ENCODE peak calls at places on chromosome 10, in ten cellular contexts. One of them, this sample, is unnamed.

GRCh38 chr10:68876919-68877250 is 24.2 kb upstream of the DDX50 start:
- DNase-seq in HepG2: no peak
- DNase-seq in esophagus muscularis mucosa: no peak
- DNase-seq in K562: no peak
- DNase-seq in ovary: no peak
- DNase-seq in GM12878: no peak
- DNase-seq in transverse colon: no peak
- DNase-seq in stomach: no peak
- DNase-seq in suprapubic skin: no peak
- DNase-seq in A549: no peak
- DNase-seq in this sample: no peak

GRCh38 chr10:74094231-74094630 is 56.4 kb downstream of the AP3M1 start:
- DNase-seq in HepG2: no peak
- DNase-seq in transverse colon: no peak
- DNase-seq in ovary: no peak
- DNase-seq in stomach: no peak
- DNase-seq in suprapubic skin: no peak
- DNase-seq in esophagus muscularis mucosa: no peak
- DNase-seq in A549: no peak
- DNase-seq in K562: no peak
- DNase-seq in GM12878: no peak
- DNase-seq in this sample: no peak

GRCh38 chr10:26890956-26891355 is 30.2 kb upstream of the ABI1 start:
- DNase-seq in ovary: no peak
- DNase-seq in GM12878: no peak
- DNase-seq in transverse colon: peak; percentile 73
- DNase-seq in suprapubic skin: no peak
- DNase-seq in esophagus muscularis mucosa: peak; percentile 79
- DNase-seq in stomach: peak; percentile 45
- DNase-seq in HepG2: peak; percentile 72
- DNase-seq in A549: no peak
- DNase-seq in K562: peak; percentile 14
- DNase-seq in this sample: no peak

GRCh38 chr10:12670004-12670403 is 320.7 kb downstream of the CAMK1D start:
- DNase-seq in HepG2: no peak
- DNase-seq in esophagus muscularis mucosa: no peak
- DNase-seq in transverse colon: no peak
- DNase-seq in suprapubic skin: no peak
- DNase-seq in stomach: no peak
- DNase-seq in ovary: no peak
- DNase-seq in GM12878: no peak
- DNase-seq in K562: no peak
- DNase-seq in A549: no peak
- DNase-seq in this sample: no peak

GRCh38 chr10:126042354-126042753 is 146.0 kb downstream of the FANK1 start:
- DNase-seq in ovary: no peak
- DNase-seq in stomach: no peak
- DNase-seq in transverse colon: no peak
- DNase-seq in K562: no peak
- DNase-seq in GM12878: no peak
- DNase-seq in A549: no peak
- DNase-seq in suprapubic skin: no peak
- DNase-seq in HepG2: no peak
- DNase-seq in esophagus muscularis mucosa: no peak
- DNase-seq in this sample: no peak

GRCh38 chr10:61140765-61141392 is 196.9 kb upstream of the RHOBTB1 start:
- DNase-seq in A549: peak; percentile 19
- DNase-seq in ovary: peak; percentile 23
- DNase-seq in transverse colon: no peak
- DNase-seq in esophagus muscularis mucosa: no peak
- DNase-seq in HepG2: peak; percentile 68
- DNase-seq in GM12878: no peak
- DNase-seq in suprapubic skin: no peak
- DNase-seq in stomach: peak; percentile 37
- DNase-seq in K562: peak; percentile 27
- DNase-seq in this sample: peak; percentile 66

GRCh38 chr10:120386896-120387295 is 70.1 kb upstream of the PLPP4 start:
- DNase-seq in HepG2: no peak
- DNase-seq in A549: no peak
- DNase-seq in esophagus muscularis mucosa: no peak
- DNase-seq in K562: no peak
- DNase-seq in ovary: no peak
- DNase-seq in transverse colon: no peak
- DNase-seq in suprapubic skin: no peak
- DNase-seq in GM12878: no peak
- DNase-seq in stomach: no peak
- DNase-seq in this sample: no peak

GRCh38 chr10:77692782-77693181 is 55.2 kb upstream of the KCNMA1 start:
- DNase-seq in HepG2: no peak
- DNase-seq in A549: no peak
- DNase-seq in stomach: no peak
- DNase-seq in K562: no peak
- DNase-seq in suprapubic skin: peak; percentile 41
- DNase-seq in ovary: no peak
- DNase-seq in esophagus muscularis mucosa: no peak
- DNase-seq in GM12878: no peak
- DNase-seq in transverse colon: no peak
- DNase-seq in this sample: no peak

GRCh38 chr10:17782921-17783665 is 26.1 kb upstream of the MRC1 start:
- DNase-seq in suprapubic skin: no peak
- DNase-seq in GM12878: no peak
- DNase-seq in transverse colon: no peak
- DNase-seq in A549: no peak
- DNase-seq in esophagus muscularis mucosa: no peak
- DNase-seq in stomach: peak; percentile 56
- DNase-seq in ovary: no peak
- DNase-seq in HepG2: no peak
- DNase-seq in K562: no peak
- DNase-seq in this sample: no peak

GRCh38 chr10:103277713-103278299 is 868 bp downstream of the INA start:
- DNase-seq in stomach: no peak
- DNase-seq in suprapubic skin: no peak
- DNase-seq in ovary: no peak
- DNase-seq in transverse colon: no peak
- DNase-seq in K562: no peak
- DNase-seq in A549: no peak
- DNase-seq in esophagus muscularis mucosa: no peak
- DNase-seq in GM12878: no peak
- DNase-seq in HepG2: no peak
- DNase-seq in this sample: no peak

GRCh38 chr10:43846187-43846680 is 197.6 kb upstream of the ZNF32 start:
- DNase-seq in ovary: no peak
- DNase-seq in K562: no peak
- DNase-seq in stomach: no peak
- DNase-seq in A549: no peak
- DNase-seq in esophagus muscularis mucosa: peak; percentile 82
- DNase-seq in HepG2: no peak
- DNase-seq in GM12878: peak; percentile 4
- DNase-seq in transverse colon: no peak
- DNase-seq in suprapubic skin: peak; percentile 81
- DNase-seq in this sample: no peak

GRCh38 chr10:125721035-125721434 is 1.5 kb downstream of the EDRF1 start:
- DNase-seq in GM12878: peak; percentile 74
- DNase-seq in A549: no peak
- DNase-seq in esophagus muscularis mucosa: no peak
- DNase-seq in ovary: no peak
- DNase-seq in HepG2: no peak
- DNase-seq in K562: no peak
- DNase-seq in stomach: no peak
- DNase-seq in transverse colon: no peak
- DNase-seq in suprapubic skin: no peak
- DNase-seq in this sample: no peak

GRCh38 chr10:1420663-1421362 is 316.5 kb downstream of the ADARB2 start:
- DNase-seq in ovary: no peak
- DNase-seq in esophagus muscularis mucosa: no peak
- DNase-seq in A549: peak; percentile 58
- DNase-seq in GM12878: no peak
- DNase-seq in HepG2: peak; percentile 51
- DNase-seq in transverse colon: peak; percentile 61
- DNase-seq in K562: peak; percentile 74
- DNase-seq in suprapubic skin: no peak
- DNase-seq in stomach: peak; percentile 81
- DNase-seq in this sample: peak; percentile 30

GRCh38 chr10:74077416-74077815 is 73.2 kb downstream of the AP3M1 start:
- DNase-seq in HepG2: no peak
- DNase-seq in K562: no peak
- DNase-seq in A549: no peak
- DNase-seq in GM12878: no peak
- DNase-seq in transverse colon: no peak
- DNase-seq in ovary: no peak
- DNase-seq in stomach: no peak
- DNase-seq in esophagus muscularis mucosa: no peak
- DNase-seq in suprapubic skin: no peak
- DNase-seq in this sample: no peak

GRCh38 chr10:74981831-74982633 is 129.4 kb upstream of the SAMD8 start:
- DNase-seq in ovary: no peak
- DNase-seq in HepG2: no peak
- DNase-seq in stomach: no peak
- DNase-seq in transverse colon: no peak
- DNase-seq in esophagus muscularis mucosa: no peak
- DNase-seq in A549: no peak
- DNase-seq in K562: no peak
- DNase-seq in suprapubic skin: no peak
- DNase-seq in GM12878: no peak
- DNase-seq in this sample: no peak

GRCh38 chr10:124294811-124295770 is 123.6 kb downstream of the OAT start:
- DNase-seq in A549: no peak
- DNase-seq in esophagus muscularis mucosa: no peak
- DNase-seq in transverse colon: no peak
- DNase-seq in HepG2: no peak
- DNase-seq in suprapubic skin: peak; percentile 76
- DNase-seq in K562: no peak
- DNase-seq in stomach: no peak
- DNase-seq in ovary: no peak
- DNase-seq in GM12878: no peak
- DNase-seq in this sample: no peak
- TF ChIP-seq EP300 in A549: no peak
- TF ChIP-seq EP300 in esophagus muscularis mucosa: no peak
- TF ChIP-seq EP300 in transverse colon: no peak
- TF ChIP-seq EP300 in HepG2: no peak
- TF ChIP-seq EP300 in suprapubic skin: no peak
- TF ChIP-seq EP300 in K562: no peak
- TF ChIP-seq EP300 in stomach: no peak
- TF ChIP-seq EP300 in ovary: no peak
- TF ChIP-seq EP300 in GM12878: no peak
- TF ChIP-seq EP300 in this sample: no peak

GRCh38 chr10:34168429-34168828 is 646.7 kb downstream of the PARD3 start:
- DNase-seq in suprapubic skin: no peak
- DNase-seq in transverse colon: no peak
- DNase-seq in GM12878: no peak
- DNase-seq in ovary: peak; percentile 26
- DNase-seq in K562: no peak
- DNase-seq in stomach: no peak
- DNase-seq in HepG2: no peak
- DNase-seq in esophagus muscularis mucosa: no peak
- DNase-seq in A549: no peak
- DNase-seq in this sample: no peak

GRCh38 chr10:34164029-34164428 is 651.1 kb downstream of the PARD3 start:
- DNase-seq in transverse colon: no peak
- DNase-seq in A549: no peak
- DNase-seq in K562: no peak
- DNase-seq in GM12878: no peak
- DNase-seq in suprapubic skin: no peak
- DNase-seq in HepG2: peak; percentile 27
- DNase-seq in ovary: no peak
- DNase-seq in stomach: no peak
- DNase-seq in esophagus muscularis mucosa: no peak
- DNase-seq in this sample: no peak

GRCh38 chr10:34160595-34160994 is 654.5 kb downstream of the PARD3 start:
- DNase-seq in suprapubic skin: no peak
- DNase-seq in HepG2: peak; percentile 10
- DNase-seq in GM12878: no peak
- DNase-seq in transverse colon: no peak
- DNase-seq in K562: no peak
- DNase-seq in stomach: no peak
- DNase-seq in esophagus muscularis mucosa: no peak
- DNase-seq in A549: no peak
- DNase-seq in ovary: no peak
- DNase-seq in this sample: no peak

GRCh38 chr10:34161948-34162347 is 653.1 kb downstream of the PARD3 start:
- DNase-seq in transverse colon: no peak
- DNase-seq in GM12878: no peak
- DNase-seq in ovary: no peak
- DNase-seq in suprapubic skin: no peak
- DNase-seq in K562: peak; percentile 11
- DNase-seq in HepG2: no peak
- DNase-seq in A549: no peak
- DNase-seq in esophagus muscularis mucosa: no peak
- DNase-seq in stomach: no peak
- DNase-seq in this sample: no peak

GRCh38 chr10:34163075-34163905 is 651.8 kb downstream of the PARD3 start:
- DNase-seq in suprapubic skin: no peak
- DNase-seq in transverse colon: no peak
- DNase-seq in A549: no peak
- DNase-seq in HepG2: no peak
- DNase-seq in K562: peak; percentile 62
- DNase-seq in GM12878: no peak
- DNase-seq in ovary: no peak
- DNase-seq in stomach: no peak
- DNase-seq in esophagus muscularis mucosa: no peak
- DNase-seq in this sample: no peak
- H3K4me1 ChIP-seq in suprapubic skin: peaks cover 3% of the 10 kb centered on the region
- H3K4me1 ChIP-seq in transverse colon: no peaks in the 10 kb centered on the region
- H3K4me1 ChIP-seq in A549: no peaks in the 10 kb centered on the region
- H3K4me1 ChIP-seq in HepG2: peaks cover 41% of the 10 kb centered on the region
- H3K4me1 ChIP-seq in K562: peaks cover 6% of the 10 kb centered on the region
- H3K4me1 ChIP-seq in GM12878: no peaks in the 10 kb centered on the region
- H3K4me1 ChIP-seq in ovary: peaks cover under 1% of the 10 kb centered on the region
- H3K4me1 ChIP-seq in stomach: no peaks in the 10 kb centered on the region
- H3K4me1 ChIP-seq in esophagus muscularis mucosa: no peaks in the 10 kb centered on the region
- H3K4me1 ChIP-seq in this sample: peaks cover 3% of the 10 kb centered on the region

DNA sequence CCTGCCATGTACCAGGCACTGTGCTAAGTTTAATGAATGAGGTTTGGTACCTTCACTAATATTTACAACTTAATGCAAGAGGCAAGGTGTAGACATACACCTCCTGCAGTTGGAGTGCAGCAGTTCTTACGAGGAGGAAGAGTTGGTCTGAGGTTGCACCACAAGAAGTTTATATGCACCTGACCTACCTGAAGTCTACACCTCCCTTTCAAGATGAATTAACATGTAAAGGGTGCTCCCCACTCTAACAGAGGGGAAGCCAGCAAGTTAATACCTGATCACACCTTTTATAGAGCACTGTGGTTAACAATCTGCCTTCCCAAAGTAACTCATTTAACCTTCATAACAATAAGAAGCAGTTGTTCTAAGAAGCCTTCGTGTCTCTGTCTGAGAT is 120.0 kb downstream of the LYZL1 start:
- DNase-seq in K562: no peak
- DNase-seq in suprapubic skin: no peak
- DNase-seq in esophagus muscularis mucosa: no peak
- DNase-seq in HepG2: no peak
- DNase-seq in stomach: no peak
- DNase-seq in A549: no peak
- DNase-seq in ovary: no peak
- DNase-seq in GM12878: no peak
- DNase-seq in transverse colon: no peak
- DNase-seq in this sample: no peak
- H3K4me3 ChIP-seq in K562: peak overlapping the region; percentile 74
- H3K4me3 ChIP-seq in suprapubic skin: peak overlapping the region; percentile 68
- H3K4me3 ChIP-seq in esophagus muscularis mucosa: peak overlapping the region; percentile 79
- H3K4me3 ChIP-seq in HepG2: peak overlapping the region; percentile 83
- H3K4me3 ChIP-seq in stomach: peak overlapping the region; percentile 71
- H3K4me3 ChIP-seq in A549: peak overlapping the region; percentile 62
- H3K4me3 ChIP-seq in ovary: peak overlapping the region; percentile 66
- H3K4me3 ChIP-seq in GM12878: peak overlapping the region; percentile 68
- H3K4me3 ChIP-seq in transverse colon: no peak overlapping the region
- H3K4me3 ChIP-seq in this sample: peak overlapping the region; percentile 81

GRCh38 chr10:5746197-5746596 is 61.6 kb downstream of the TASOR2 start:
- DNase-seq in stomach: no peak
- DNase-seq in suprapubic skin: no peak
- DNase-seq in HepG2: no peak
- DNase-seq in K562: no peak
- DNase-seq in A549: no peak
- DNase-seq in ovary: no peak
- DNase-seq in GM12878: no peak
- DNase-seq in esophagus muscularis mucosa: peak; percentile 14
- DNase-seq in transverse colon: no peak
- DNase-seq in this sample: no peak
- TF ChIP-seq EP300 in stomach: no peak
- TF ChIP-seq EP300 in suprapubic skin: no peak
- TF ChIP-seq EP300 in HepG2: no peak
- TF ChIP-seq EP300 in K562: no peak
- TF ChIP-seq EP300 in A549: no peak
- TF ChIP-seq EP300 in ovary: no peak
- TF ChIP-seq EP300 in GM12878: no peak
- TF ChIP-seq EP300 in esophagus muscularis mucosa: no peak
- TF ChIP-seq EP300 in transverse colon: no peak
- TF ChIP-seq EP300 in this sample: no peak

This sample was measured in tibial nerve.